ENCODE peak calls at places on chromosomes 2 and 18, in nine cellular contexts. Y, L, X, D, H, A, F, S and R are unnamed samples. For H3K4me1, the result is how much of the 10 kb centered on the place peaks cover.

GRCh38 chr2:202113571-202114142 is 40.6 kb downstream of the KIAA2012 start:
- DNase-seq in Y (no peak), L (peak), X (no peak), D (no peak), H (no peak), A (no peak), F (no peak), S (no peak), R (no peak)

GRCh38 chr18:40414155-40414754 is 1540.8 kb upstream of the PIK3C3 start:
- DNase-seq in Y (no peak), L (peak), X (no peak), D (no peak), H (no peak), A (no peak), F (no peak), S (no peak), R (no peak)

GRCh38 chr18:3061581-3062416 is 48.9 kb upstream of the LPIN2 start:
- DNase-seq in Y (no peak), L (peak), X (no peak), D (no peak), H (no peak), A (no peak), F (no peak), S (no peak), R (peak)

GRCh38 chr2:46375566-46376125 is 78.4 kb downstream of the EPAS1 start:
- DNase-seq in Y (peak), L (no peak), X (no peak), D (no peak), H (no peak), A (no peak), F (no peak), S (no peak), R (no peak)

GRCh38 chr18:31278609-31279071 is 39.3 kb upstream of the DSG1 start:
- DNase-seq in Y (no peak), L (no peak), X (no peak), D (peak), H (no peak), A (no peak), F (no peak), S (no peak), R (no peak)

GRCh38 chr2:134290363-134290762 is 36.5 kb downstream of the MGAT5 start:
- DNase-seq in Y (no peak), L (no peak), X (no peak), D (no peak), H (no peak), A (no peak), F (no peak), S (no peak), R (peak)

GRCh38 chr2:42795871-42796301 is 3.5 kb upstream of the HAAO start:
- DNase-seq in Y (no peak), L (peak), X (no peak), D (no peak), H (no peak), A (no peak), F (no peak), S (no peak), R (no peak)

GRCh38 chr2:227862227-227862740 is 9.1 kb upstream of the DAW1 start:
- DNase-seq in Y (no peak), L (peak), X (no peak), D (peak), H (no peak), A (no peak), F (peak), S (no peak), R (no peak)

GRCh38 chr2:2843969-2844548 is 513.0 kb upstream of the MYT1L start:
- DNase-seq in Y (no peak), L (no peak), X (no peak), D (peak), H (no peak), A (no peak), F (peak), S (no peak), R (no peak)

GRCh38 chr2:223537100-223537499 is 65.1 kb downstream of the SCG2 start:
- DNase-seq in Y (no peak), L (no peak), X (no peak), D (no peak), H (no peak), A (no peak), F (no peak), S (no peak), R (no peak)

GRCh38 chr2:138919336-138919735 is 139.1 kb upstream of the NXPH2 start:
- DNase-seq in Y (no peak), L (no peak), X (no peak), D (no peak), H (no peak), A (no peak), F (no peak), S (no peak), R (no peak)

GRCh38 chr2:229220254-229220653 is 50.8 kb downstream of the PID1 start:
- DNase-seq in Y (no peak), L (no peak), X (no peak), D (no peak), H (no peak), A (no peak), F (no peak), S (no peak), R (no peak)

GRCh38 chr2:231411237-231411636 is 15.7 kb downstream of the B3GNT7 start:
- DNase-seq in Y (no peak), L (no peak), X (no peak), D (no peak), H (no peak), A (no peak), F (no peak), S (no peak), R (no peak)

GRCh38 chr2:231413921-231414476 is 18.5 kb downstream of the B3GNT7 start:
- DNase-seq in Y (no peak), L (no peak), X (no peak), D (no peak), H (no peak), A (no peak), F (no peak), S (no peak), R (no peak)

GRCh38 chr2:231411871-231412615 is 16.5 kb downstream of the B3GNT7 start:
- DNase-seq in Y (peak), L (peak), X (peak), D (peak), H (peak), A (peak), F (peak), S (peak), R (peak)

GRCh38 chr2:231413456-231413855 is 17.9 kb downstream of the B3GNT7 start:
- DNase-seq in Y (no peak), L (no peak), X (no peak), D (no peak), H (no peak), A (no peak), F (no peak), S (no peak), R (no peak)

DNA sequence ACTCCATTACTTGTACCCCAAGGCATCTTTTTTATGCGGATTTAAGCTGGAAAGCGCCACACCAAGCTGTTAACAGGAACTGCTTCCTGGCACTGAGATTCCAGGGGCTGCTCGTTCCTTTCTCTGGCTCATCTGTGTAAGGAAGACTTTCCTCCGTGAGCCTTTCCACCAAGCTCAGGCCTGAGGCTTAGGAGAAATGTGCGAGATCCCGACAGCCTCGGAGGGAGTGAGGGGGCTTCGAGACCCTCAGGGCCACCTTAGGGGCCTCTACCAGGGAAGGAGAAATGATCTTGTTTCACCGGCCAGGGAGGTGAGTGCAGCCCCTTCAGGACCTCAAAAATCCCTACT is 17.1 kb downstream of the B3GNT7 start:
- DNase-seq in Y (no peak), L (no peak), X (no peak), D (no peak), H (no peak), A (no peak), F (no peak), S (no peak), R (no peak)
- H3K4me3 ChIP-seq in Y (peak), L (no peak), X (no peak), D (peak), H (peak), A (peak), F (peak), S (peak), R (no peak)

GRCh38 chr2:240452471-240453256 is 17.2 kb downstream of the GPC1 start:
- DNase-seq in Y (peak), L (peak), X (peak), D (peak), H (peak), A (no peak), F (no peak), S (peak), R (no peak)
- H3K4me1 ChIP-seq in Y (under half), L (under half), X (under half), D (under half), H (under half), A (half or more), F (under half), S (under half), R (under half)

GRCh38 chr2:112793449-112793978 is 9.2 kb upstream of the IL1A start:
- DNase-seq in Y (no peak), L (peak), X (no peak), D (no peak), H (no peak), A (no peak), F (no peak), S (no peak), R (no peak)
- H3K4me3 ChIP-seq in Y (no peak), L (no peak), X (no peak), D (no peak), H (no peak), A (no peak), F (no peak), S (no peak), R (no peak)

GRCh38 chr2:99476629-99477028 is 13.2 kb downstream of the REV1 start:
- DNase-seq in Y (no peak), L (no peak), X (no peak), D (no peak), H (no peak), A (no peak), F (no peak), S (no peak), R (no peak)
- H3K4me1 ChIP-seq in Y (under half), L (under half), X (under half), D (under half), H (half or more), A (under half), F (under half), S (half or more), R (under half)

GRCh38 chr2:218879881-218880748 is 537 bp upstream of the WNT10A start:
- DNase-seq in Y (no peak), L (no peak), X (peak), D (no peak), H (peak), A (no peak), F (no peak), S (no peak), R (peak)
- H3K4me3 ChIP-seq in Y (peak), L (no peak), X (no peak), D (no peak), H (peak), A (peak), F (peak), S (peak), R (peak)

DNA sequence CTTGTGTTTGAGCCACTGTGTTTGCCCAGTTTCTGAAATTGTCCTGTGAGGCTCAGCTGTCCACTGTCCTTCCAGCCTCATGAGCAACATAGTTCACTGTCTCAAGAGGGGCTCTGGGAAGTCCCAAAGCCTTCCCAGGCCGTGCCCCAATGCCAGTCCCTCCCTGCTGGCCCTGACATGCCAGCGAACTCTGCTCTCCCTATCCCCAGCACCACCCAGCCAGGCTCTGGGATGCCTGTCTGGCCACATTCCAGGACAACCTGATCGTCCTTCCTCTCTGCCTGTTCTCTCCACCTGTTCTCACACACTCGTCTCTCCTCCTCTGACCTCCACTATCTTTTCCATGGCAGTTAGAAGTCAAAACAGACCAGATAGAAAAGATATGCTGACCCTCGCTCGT is 278.0 kb upstream of the ID2 start:
- DNase-seq in Y (no peak), L (no peak), X (peak), D (no peak), H (no peak), A (no peak), F (no peak), S (no peak), R (no peak)
- H3K4me1 ChIP-seq in Y (under half), L (under half), X (under half), D (under half), H (under half), A (under half), F (under half), S (under half), R (under half)

DNA sequence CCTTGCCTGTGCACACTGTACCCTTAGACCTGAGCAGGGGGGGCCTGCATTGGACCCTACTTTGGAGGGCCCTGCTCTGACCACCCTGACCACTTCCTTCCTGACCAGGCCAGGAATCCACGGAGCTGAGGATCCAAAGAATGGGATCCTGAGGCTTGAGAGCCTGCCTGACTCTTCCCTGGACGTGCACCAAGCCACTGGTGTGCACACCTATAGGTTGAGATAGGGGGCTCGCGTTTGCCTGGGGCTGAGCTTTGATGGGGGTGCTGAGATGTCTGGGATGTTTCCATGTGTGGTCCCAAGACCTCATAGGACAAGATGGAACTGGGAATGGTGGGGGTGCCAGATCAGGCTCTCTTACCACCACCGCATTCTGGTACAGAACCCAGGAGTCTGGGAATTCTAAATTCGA is 69.6 kb downstream of the TGOLN2 start:
- DNase-seq in Y (no peak), L (no peak), X (no peak), D (no peak), H (no peak), A (no peak), F (no peak), S (no peak), R (no peak)
- H3K4me3 ChIP-seq in Y (no peak), L (no peak), X (no peak), D (no peak), H (no peak), A (no peak), F (no peak), S (no peak), R (no peak)

DNA sequence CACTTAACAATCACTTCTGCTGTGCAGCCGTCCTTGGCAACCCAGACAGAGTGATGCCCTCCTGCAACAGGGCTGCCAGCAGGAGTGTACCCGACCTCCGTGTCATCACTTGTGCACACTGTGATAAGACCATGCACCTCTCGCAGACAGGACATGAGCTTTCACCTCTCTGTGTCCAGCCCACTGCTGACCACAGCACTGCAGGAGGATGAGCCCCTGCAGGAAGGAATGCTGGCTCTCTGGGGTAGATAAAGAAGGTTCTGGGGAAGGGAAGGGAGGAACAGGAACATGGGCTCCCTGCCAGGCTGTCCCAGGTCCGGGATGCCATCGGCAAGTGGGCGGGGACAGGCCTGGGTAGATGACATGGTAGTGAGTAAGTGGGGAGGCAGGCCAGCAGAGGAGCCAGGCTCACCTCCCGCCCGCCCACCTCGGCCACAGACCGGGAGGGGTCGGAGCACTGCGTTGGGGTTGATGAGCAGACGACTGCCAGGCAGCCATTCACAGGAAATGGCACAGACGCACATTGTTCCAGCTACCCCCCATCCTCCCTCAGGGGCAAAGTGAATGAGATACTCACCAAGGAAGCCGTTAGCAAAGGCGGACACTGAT is 18.6 kb upstream of the COL6A3 start:
- DNase-seq in Y (no peak), L (peak), X (no peak), D (no peak), H (no peak), A (no peak), F (peak), S (no peak), R (peak)
- H3K4me1 ChIP-seq in Y (under half), L (under half), X (under half), D (under half), H (under half), A (under half), F (under half), S (under half), R (half or more)

GRCh38 chr2:97660775-97661417 is 2.9 kb downstream of the ACTR1B start:
- DNase-seq in Y (no peak), L (peak), X (no peak), D (no peak), H (no peak), A (no peak), F (no peak), S (no peak), R (no peak)
- H3K4me3 ChIP-seq in Y (no peak), L (no peak), X (no peak), D (no peak), H (no peak), A (no peak), F (no peak), S (no peak), R (no peak)

GRCh38 chr2:181779288-181779871 is 99.1 kb upstream of the NEUROD1 start:
- DNase-seq in Y (no peak), L (no peak), X (no peak), D (no peak), H (no peak), A (no peak), F (no peak), S (no peak), R (no peak)
- H3K4me1 ChIP-seq in Y (under half), L (under half), X (under half), D (under half), H (under half), A (under half), F (half or more), S (under half), R (under half)